ENCODE peak calls at places on chromosome 6, in eight cellular contexts. F is CD4-positive, alpha-beta T cell; Z is cardiac muscle cell; X is A549; V is GM12878; I is Peyer's patch; G is RWPE1; J is heart right ventricle. R is an unnamed sample.

GRCh38 chr6:16254535-16254934 is 16.1 kb downstream of the GMPR start:
- DNase-seq in F (no peak), Z (no peak), X (no peak), V (no peak), I (no peak), G (no peak), J (no peak), R (no peak)

GRCh38 chr6:97882755-97883154 is 599.7 kb upstream of the MMS22L start:
- DNase-seq in F (no peak), Z (no peak), X (no peak), V (no peak), I (no peak), G (no peak), J (no peak), R (no peak)

GRCh38 chr6:38283734-38284362 is 355.9 kb downstream of the BTBD9 start:
- DNase-seq in F (no peak), Z (no peak), X (no peak), V (no peak), I (no peak), G (peak), J (no peak), R (peak)

GRCh38 chr6:29602564-29603361 is 17.8 kb downstream of the OR2H2 start:
- DNase-seq in F (no peak), Z (peak), X (peak), V (no peak), I (no peak), G (peak), J (no peak), R (no peak)

GRCh38 chr6:144901412-144901811 is 616.3 kb downstream of the UTRN start:
- DNase-seq in F (no peak), Z (no peak), X (no peak), V (no peak), I (no peak), G (no peak), J (no peak), R (no peak)

GRCh38 chr6:41098366-41098765 is 25.6 kb downstream of the NFYA start:
- DNase-seq in F (no peak), Z (no peak), X (no peak), V (no peak), I (no peak), G (no peak), J (no peak), R (no peak)

GRCh38 chr6:45569210-45569945 is 191.6 kb upstream of the SUPT3H start:
- DNase-seq in F (no peak), Z (no peak), X (no peak), V (no peak), I (no peak), G (no peak), J (peak), R (no peak)

GRCh38 chr6:91242614-91242949 is 655.7 kb upstream of the MAP3K7 start:
- DNase-seq in F (no peak), Z (no peak), X (no peak), V (no peak), I (no peak), G (no peak), J (no peak), R (no peak)

GRCh38 chr6:53703047-53703446 is 37.5 kb upstream of the KLHL31 start:
- DNase-seq in F (no peak), Z (no peak), X (no peak), V (no peak), I (no peak), G (no peak), J (no peak), R (no peak)

GRCh38 chr6:153214439-153214838 is 83.4 kb upstream of the RGS17 start:
- DNase-seq in F (no peak), Z (no peak), X (no peak), V (no peak), I (no peak), G (no peak), J (no peak), R (no peak)

GRCh38 chr6:79440590-79440989 is 96.6 kb downstream of the LCA5 start:
- DNase-seq in F (no peak), Z (no peak), X (no peak), V (no peak), I (no peak), G (no peak), J (no peak), R (no peak)

GRCh38 chr6:7632501-7633290 is 42.7 kb downstream of the SNRNP48 start:
- DNase-seq in F (no peak), Z (no peak), X (no peak), V (no peak), I (no peak), G (no peak), J (no peak), R (no peak)

GRCh38 chr6:35599761-35600658 is 87.3 kb upstream of the TULP1 start:
- DNase-seq in F (no peak), Z (no peak), X (no peak), V (no peak), I (no peak), G (no peak), J (no peak), R (no peak)

GRCh38 chr6:87384449-87384848 is 23.3 kb upstream of the CFAP206 start:
- DNase-seq in F (no peak), Z (no peak), X (no peak), V (no peak), I (no peak), G (no peak), J (no peak), R (no peak)

GRCh38 chr6:34246563-34247391 is 2.0 kb downstream of the SMIM29 start:
- DNase-seq in F (no peak), Z (peak), X (peak), V (no peak), I (peak), G (no peak), J (peak), R (no peak)

GRCh38 chr6:81838724-81839425 is 86.4 kb upstream of the TENT5A start:
- DNase-seq in F (no peak), Z (no peak), X (peak), V (no peak), I (no peak), G (no peak), J (no peak), R (no peak)

GRCh38 chr6:30325873-30326445 is 768 bp upstream of the TRIM39 start:
- DNase-seq in F (peak), Z (peak), X (no peak), V (peak), I (peak), G (no peak), J (no peak), R (no peak)

GRCh38 chr6:166032366-166033171 is 135.1 kb downstream of the TBXT start:
- DNase-seq in F (no peak), Z (no peak), X (peak), V (no peak), I (no peak), G (no peak), J (peak), R (no peak)

GRCh38 chr6:102907181-102907580 is 1513.7 kb downstream of the GRIK2 start:
- DNase-seq in F (no peak), Z (no peak), X (peak), V (no peak), I (no peak), G (no peak), J (no peak), R (no peak)

GRCh38 chr6:139409026-139409425 is 34.6 kb upstream of the CITED2 start:
- DNase-seq in F (no peak), Z (no peak), X (no peak), V (no peak), I (no peak), G (no peak), J (no peak), R (peak)
- H3K27ac ChIP-seq in F (no peak), Z (no peak), X (no peak), V (no peak), I (no peak), G (no peak), J (no peak), R (peak)

DNA sequence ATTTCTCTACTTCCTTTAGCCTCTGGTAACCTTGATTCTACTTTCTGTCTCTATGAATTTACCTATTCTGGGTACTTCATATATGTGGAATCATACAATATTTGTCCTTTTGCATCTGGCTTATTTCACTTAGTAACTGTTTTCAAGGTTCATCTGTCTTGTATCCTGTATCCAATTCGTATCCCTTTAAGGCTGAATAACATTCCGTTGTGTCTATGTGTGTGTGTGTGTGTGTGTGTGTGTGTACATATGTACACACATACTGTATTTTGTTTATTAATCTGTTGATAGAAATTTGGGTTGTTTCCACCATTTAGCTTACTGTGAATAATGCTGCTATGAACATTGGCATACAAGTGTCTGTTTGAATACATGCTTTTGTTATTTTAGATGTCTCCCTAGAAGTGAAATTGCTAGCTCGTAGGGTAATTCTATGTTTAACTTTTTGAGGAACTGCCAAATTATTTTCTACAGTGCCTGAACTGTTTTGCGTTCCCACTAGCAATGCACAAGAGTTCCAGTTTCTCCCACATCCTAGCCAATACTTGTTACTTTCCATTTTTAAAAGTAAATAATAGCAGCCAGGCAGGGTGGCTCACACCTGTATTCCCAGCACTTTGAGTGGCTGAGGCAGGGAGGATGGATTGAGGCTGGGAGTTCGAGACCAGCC is 17.7 kb downstream of the SENP6 start:
- DNase-seq in F (no peak), Z (no peak), X (no peak), V (no peak), I (no peak), G (no peak), J (no peak), R (no peak)
- H3K27ac ChIP-seq in F (no peak), Z (no peak), X (no peak), V (no peak), I (no peak), G (no peak), J (peak), R (no peak)

DNA sequence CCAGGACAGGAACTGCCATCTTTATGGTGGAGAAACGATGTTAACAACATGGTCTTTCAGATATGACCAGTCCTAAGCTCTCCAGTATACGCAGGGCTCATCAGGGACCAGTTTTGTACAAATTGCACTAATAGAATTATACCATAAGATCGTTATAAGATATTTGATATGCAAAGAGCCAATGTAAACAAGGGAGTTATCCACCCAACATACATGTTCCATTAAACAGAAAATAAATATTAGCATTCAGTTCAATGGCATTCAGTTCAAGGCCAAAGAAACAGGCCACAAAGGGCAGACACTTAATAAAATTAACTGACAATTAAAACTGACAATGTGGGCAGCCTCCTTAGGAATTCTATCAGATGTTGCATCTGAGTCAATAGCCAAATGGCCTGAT is 2.6 kb downstream of the GFOD1 start:
- DNase-seq in F (no peak), Z (no peak), X (no peak), V (no peak), I (no peak), G (no peak), J (no peak), R (no peak)
- H3K27ac ChIP-seq in F (no peak), Z (no peak), X (no peak), V (peak), I (no peak), G (no peak), J (peak), R (no peak)

GRCh38 chr6:169788809-169789145 is 37.4 kb downstream of the ERMARD start:
- DNase-seq in F (no peak), Z (no peak), X (no peak), V (no peak), I (no peak), G (no peak), J (no peak), R (no peak)

GRCh38 chr6:169787797-169788196 is 36.4 kb downstream of the ERMARD start:
- DNase-seq in F (no peak), Z (no peak), X (no peak), V (no peak), I (no peak), G (no peak), J (no peak), R (no peak)

GRCh38 chr6:169789944-169790927 is 38.8 kb downstream of the ERMARD start:
- DNase-seq in F (peak), Z (peak), X (peak), V (no peak), I (peak), G (peak), J (peak), R (no peak)

GRCh38 chr6:169791721-169792131 is 40.3 kb downstream of the ERMARD start:
- DNase-seq in F (no peak), Z (peak), X (no peak), V (no peak), I (no peak), G (no peak), J (no peak), R (no peak)

DNA sequence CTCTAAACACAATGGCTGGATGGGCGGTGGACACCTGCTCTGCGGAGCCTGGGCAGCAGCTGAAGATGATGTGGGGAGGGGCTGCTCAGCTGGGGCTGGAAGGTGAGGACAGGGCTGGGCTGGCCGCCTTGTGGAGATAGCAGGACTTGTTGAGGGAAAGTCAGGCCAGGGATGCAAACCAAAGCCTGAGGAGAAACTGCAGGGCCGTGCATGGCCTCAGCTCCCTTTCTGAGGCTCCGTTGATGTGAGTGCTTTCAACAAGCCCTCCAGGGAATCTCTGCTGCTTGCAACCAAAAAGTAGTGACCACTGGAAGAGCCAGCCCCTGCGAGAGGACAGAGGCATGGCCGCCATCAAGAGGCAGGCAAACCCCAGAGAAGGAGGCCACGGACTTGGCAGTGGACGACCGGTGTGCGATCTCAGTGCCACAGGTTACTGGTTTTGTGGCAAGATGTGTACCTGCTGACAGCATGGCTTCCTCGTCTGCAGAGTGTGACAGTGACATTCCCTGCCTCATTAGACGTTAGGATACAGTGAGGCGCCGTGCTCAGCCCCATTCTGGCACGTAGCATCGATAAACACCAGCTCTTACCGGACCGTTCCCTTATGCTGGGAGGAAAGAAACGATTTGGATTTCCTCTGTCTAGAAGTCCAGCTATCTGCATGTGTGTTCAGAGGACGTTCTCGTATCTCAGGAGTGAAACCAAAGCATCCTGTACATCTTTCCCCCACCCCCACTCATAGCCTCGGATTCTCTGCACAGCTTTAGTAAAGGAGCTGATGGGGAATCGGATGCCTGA is 37.9 kb downstream of the ERMARD start:
- DNase-seq in F (no peak), Z (no peak), X (no peak), V (no peak), I (no peak), G (peak), J (no peak), R (no peak)
- H3K27ac ChIP-seq in F (no peak), Z (no peak), X (peak), V (no peak), I (peak), G (peak), J (no peak), R (no peak)

DNA sequence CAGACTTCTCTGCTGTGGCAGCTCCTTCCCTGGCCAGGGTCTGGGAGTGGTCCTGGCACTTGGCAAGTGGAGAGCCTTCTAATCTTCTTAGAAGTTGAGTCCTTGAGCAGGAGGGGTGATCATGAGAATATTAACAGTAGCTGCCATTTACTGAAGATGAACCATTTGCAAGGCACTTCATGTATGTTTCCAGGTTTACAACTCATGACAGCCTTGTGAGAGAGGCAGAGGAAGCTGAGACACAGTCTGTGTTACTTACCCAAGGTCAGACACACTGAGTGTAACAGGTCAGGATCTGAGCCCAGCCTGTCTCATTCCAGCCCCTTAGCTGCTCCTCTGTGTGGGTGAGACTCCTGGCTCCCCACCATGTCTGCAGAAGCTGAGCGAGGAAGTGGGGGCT is 45.5 kb upstream of the SRF start:
- DNase-seq in F (no peak), Z (no peak), X (no peak), V (no peak), I (no peak), G (no peak), J (no peak), R (no peak)
- H3K27ac ChIP-seq in F (no peak), Z (peak), X (no peak), V (no peak), I (no peak), G (peak), J (no peak), R (no peak)

GRCh38 chr6:42618105-42618504 is 54.3 kb downstream of the UBR2 start:
- DNase-seq in F (no peak), Z (no peak), X (no peak), V (no peak), I (no peak), G (no peak), J (no peak), R (no peak)
- H3K27ac ChIP-seq in F (no peak), Z (no peak), X (no peak), V (no peak), I (no peak), G (no peak), J (no peak), R (no peak)

GRCh38 chr6:125747589-125748533 is 1.6 kb upstream of the HEY2 start:
- DNase-seq in F (no peak), Z (peak), X (no peak), V (no peak), I (peak), G (peak), J (peak), R (no peak)

GRCh38 chr6:125745281-125746018 is 4.0 kb upstream of the HEY2 start:
- DNase-seq in F (no peak), Z (peak), X (no peak), V (no peak), I (no peak), G (no peak), J (no peak), R (no peak)

GRCh38 chr6:125743604-125744003 is 5.8 kb upstream of the HEY2 start:
- DNase-seq in F (no peak), Z (no peak), X (no peak), V (no peak), I (no peak), G (no peak), J (no peak), R (no peak)

GRCh38 chr6:125746731-125747588 is 2.5 kb upstream of the HEY2 start:
- DNase-seq in F (peak), Z (peak), X (peak), V (no peak), I (peak), G (no peak), J (peak), R (no peak)

DNA sequence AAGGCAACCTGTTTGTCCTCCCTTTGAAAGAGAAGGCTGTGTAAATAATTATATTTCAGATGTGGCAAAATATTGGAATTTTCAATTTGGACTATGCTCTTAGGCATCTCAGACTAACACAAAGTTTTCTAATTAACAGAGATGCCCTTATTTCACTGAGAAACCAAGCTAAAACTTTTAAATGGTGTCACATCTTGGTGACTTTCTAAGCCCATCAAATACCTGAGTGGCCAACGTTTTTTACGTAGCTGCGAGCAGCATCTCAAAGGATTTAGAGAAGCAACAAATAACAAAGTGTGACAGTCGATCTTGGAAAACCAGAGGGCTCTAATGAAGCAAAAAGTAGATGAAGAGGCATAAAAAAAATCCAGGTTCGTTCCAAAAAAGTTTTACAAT is 3.4 kb upstream of the HEY2 start:
- DNase-seq in F (no peak), Z (no peak), X (no peak), V (no peak), I (no peak), G (no peak), J (no peak), R (no peak)
- H3K27ac ChIP-seq in F (no peak), Z (no peak), X (no peak), V (no peak), I (no peak), G (no peak), J (peak), R (no peak)

R was measured in epithelial cell of prostate.